ENCODE peak calls at places on chromosomes 12 and 14, in seven cellular contexts. U is adrenal gland, R is transverse colon, A is islet precursor cell, M is fibroblast of mammary gland, W is NCI-H146, I is GM12865. Q is an unnamed sample.
A peak's percentile ranks its signal among the peaks of the same experiment; 100 is the strongest.

GRCh38 chr14:55240526-55241178 is 30.6 kb upstream of the FBXO34 start:
- DNase-seq in U (no peak), R (no peak), A (peak; percentile 84), M (peak; percentile 72), W (no peak), I (no peak), Q (no peak)

GRCh38 chr12:4562034-4562657 is at the start of gene DYRK4:
- DNase-seq in U (peak; percentile 84), R (peak; percentile 92), A (peak; percentile 97), M (peak; percentile 76), W (peak; percentile 92), I (no peak), Q (peak; percentile 89)

GRCh38 chr14:55353686-55354467 is 57.8 kb downstream of the ATG14 start:
- DNase-seq in U (no peak), R (peak; percentile 26), A (no peak), M (no peak), W (no peak), I (no peak), Q (no peak)

GRCh38 chr14:64625363-64626232 is 75.8 kb downstream of the PPP1R36 start:
- DNase-seq in U (peak; percentile 60), R (peak; percentile 22), A (peak; percentile 50), M (no peak), W (no peak), I (no peak), Q (no peak)

GRCh38 chr14:32263939-32264567 is 61.0 kb upstream of the RNU6-8 start:
- DNase-seq in U (no peak), R (no peak), A (no peak), M (no peak), W (no peak), I (no peak), Q (no peak)

GRCh38 chr14:54927551-54927950 is 24.9 kb upstream of the GCH1 start:
- DNase-seq in U (no peak), R (no peak), A (no peak), M (no peak), W (no peak), I (no peak), Q (no peak)

GRCh38 chr14:24135834-24136683 is at the start of gene PSME1:
- DNase-seq in U (peak; percentile 95), R (peak; percentile 97), A (peak; percentile 94), M (peak; percentile 76), W (peak; percentile 92), I (peak; percentile 96), Q (peak; percentile 94)

GRCh38 chr12:112450725-112451124 is 32.0 kb downstream of the PTPN11 start:
- DNase-seq in U (no peak), R (no peak), A (no peak), M (no peak), W (no peak), I (no peak), Q (no peak)

GRCh38 chr12:49364989-49365388 is 2.3 kb upstream of the SPATS2 start:
- DNase-seq in U (no peak), R (no peak), A (no peak), M (peak; percentile 95), W (no peak), I (no peak), Q (no peak)

GRCh38 chr14:68522510-68523325 is 270.1 kb downstream of the ZFP36L1 start:
- DNase-seq in U (no peak), R (no peak), A (peak; percentile 79), M (peak; percentile 70), W (no peak), I (no peak), Q (peak; percentile 9)

GRCh38 chr12:123134265-123134664 is 16.6 kb downstream of the PITPNM2 start:
- DNase-seq in U (no peak), R (no peak), A (peak; percentile 98), M (no peak), W (no peak), I (no peak), Q (no peak)

GRCh38 chr12:117872521-117873169 is 96.1 kb downstream of the KSR2 start:
- DNase-seq in U (no peak), R (no peak), A (no peak), M (no peak), W (no peak), I (no peak), Q (no peak)

GRCh38 chr12:12398026-12398859 is 41.4 kb downstream of the BORCS5 start:
- DNase-seq in U (peak; percentile 77), R (peak; percentile 30), A (no peak), M (peak; percentile 99), W (peak; percentile 77), I (no peak), Q (peak; percentile 53)

GRCh38 chr12:6827982-6828670 is at the start of gene P3H3:
- DNase-seq in U (no peak), R (no peak), A (peak; percentile 76), M (peak; percentile 63), W (peak; percentile 77), I (no peak), Q (no peak)

GRCh38 chr12:59858508-59858907 is 262.7 kb downstream of the SLC16A7 start:
- DNase-seq in U (no peak), R (peak; percentile 13), A (no peak), M (no peak), W (no peak), I (no peak), Q (peak; percentile 66)

GRCh38 chr14:54533100-54533499 is 23.4 kb downstream of the CGRRF1 start:
- DNase-seq in U (no peak), R (no peak), A (no peak), M (no peak), W (no peak), I (peak; percentile 3), Q (no peak)

Q was measured in mucosa of gallbladder.